ENCODE peak calls at places on chromosome 5, in nine cellular contexts. F, S, D, E, O, X, H, I and A are unnamed samples. For H3K4me1, the result is how much of the 10 kb centered on the place peaks cover.

GRCh38 chr5:154409230-154409840 is 36.5 kb upstream of the SAP30L start:
- DNase-seq in F (no peak), S (no peak), D (no peak), E (no peak), O (no peak), X (no peak), H (no peak), I (no peak), A (no peak)

GRCh38 chr5:5891350-5891749 is 468.9 kb downstream of the ICE1 start:
- DNase-seq in F (no peak), S (no peak), D (no peak), E (no peak), O (no peak), X (no peak), H (no peak), I (no peak), A (no peak)

GRCh38 chr5:178074266-178074952 is 38.9 kb upstream of the N4BP3 start:
- DNase-seq in F (no peak), S (peak), D (no peak), E (no peak), O (no peak), X (no peak), H (no peak), I (no peak), A (no peak)

GRCh38 chr5:102895223-102895622 is 140.1 kb downstream of the PAM start:
- DNase-seq in F (no peak), S (no peak), D (no peak), E (no peak), O (no peak), X (no peak), H (no peak), I (no peak), A (no peak)

GRCh38 chr5:125461641-125462072 is 715.2 kb upstream of the ZNF608 start:
- DNase-seq in F (no peak), S (no peak), D (no peak), E (no peak), O (no peak), X (no peak), H (no peak), I (no peak), A (no peak)

GRCh38 chr5:116510525-116510924 is 64.1 kb downstream of the SEMA6A start:
- DNase-seq in F (no peak), S (no peak), D (no peak), E (no peak), O (no peak), X (no peak), H (no peak), I (no peak), A (no peak)

GRCh38 chr5:28961806-28962205 is 1923.4 kb upstream of the CDH9 start:
- DNase-seq in F (no peak), S (no peak), D (no peak), E (no peak), O (no peak), X (no peak), H (no peak), I (no peak), A (no peak)

GRCh38 chr5:164186550-164186949 is 681.1 kb downstream of the MAT2B start:
- DNase-seq in F (no peak), S (no peak), D (no peak), E (no peak), O (no peak), X (no peak), H (no peak), I (no peak), A (no peak)

GRCh38 chr5:1801061-1801953 is at the start of gene NDUFS6:
- DNase-seq in F (peak), S (peak), D (peak), E (peak), O (peak), X (peak), H (peak), I (peak), A (peak)

GRCh38 chr5:136014049-136014516 is 14.7 kb upstream of the TGFBI start:
- DNase-seq in F (no peak), S (no peak), D (no peak), E (no peak), O (no peak), X (no peak), H (no peak), I (no peak), A (no peak)

GRCh38 chr5:136011427-136012001 is 17.3 kb upstream of the TGFBI start:
- DNase-seq in F (no peak), S (no peak), D (no peak), E (no peak), O (no peak), X (no peak), H (no peak), I (no peak), A (no peak)

GRCh38 chr5:136012041-136012804 is 16.6 kb upstream of the TGFBI start:
- DNase-seq in F (no peak), S (no peak), D (no peak), E (no peak), O (no peak), X (no peak), H (no peak), I (no peak), A (no peak)

GRCh38 chr5:136014976-136015375 is 13.8 kb upstream of the TGFBI start:
- DNase-seq in F (no peak), S (no peak), D (no peak), E (no peak), O (no peak), X (no peak), H (no peak), I (no peak), A (no peak)

DNA sequence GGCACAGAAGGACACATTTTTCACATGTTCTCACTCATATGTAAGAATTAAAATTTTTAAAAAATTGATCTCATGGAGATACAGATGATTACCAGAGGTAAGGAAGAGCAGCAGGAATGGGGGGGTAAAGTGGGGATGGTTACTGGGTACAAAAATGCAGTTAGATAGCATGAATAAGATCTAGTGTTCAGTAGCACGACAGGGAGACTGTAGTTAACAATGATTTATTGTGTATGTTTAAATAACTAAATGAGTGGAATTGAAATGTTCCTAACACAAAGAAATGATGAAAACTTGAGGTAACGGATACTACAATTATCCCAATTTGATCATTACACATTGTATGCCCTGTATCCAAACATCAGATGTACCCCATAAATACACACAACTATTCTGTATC is 15.2 kb upstream of the TGFBI start:
- DNase-seq in F (no peak), S (no peak), D (no peak), E (no peak), O (no peak), X (no peak), H (no peak), I (no peak), A (no peak)
- H3K4me1 ChIP-seq in F (under half), S (under half), D (under half), E (under half), O (under half), X (under half), H (half or more), I (under half), A (half or more)

GRCh38 chr5:172054611-172055153 is 48.2 kb upstream of the FBXW11 start:
- DNase-seq in F (no peak), S (no peak), D (no peak), E (no peak), O (no peak), X (no peak), H (no peak), I (no peak), A (no peak)
- TF ChIP-seq CTCF in F (no peak), S (no peak), D (no peak), E (no peak), O (no peak), X (no peak), H (no peak), I (no peak), A (no peak)

GRCh38 chr5:172642511-172642910 is 1.4 kb downstream of the NEURL1B start:
- DNase-seq in F (no peak), S (no peak), D (no peak), E (no peak), O (no peak), X (no peak), H (no peak), I (no peak), A (no peak)
- H3K4me3 ChIP-seq in F (no peak), S (no peak), D (no peak), E (no peak), O (peak), X (peak), H (peak), I (peak), A (peak)

DNA sequence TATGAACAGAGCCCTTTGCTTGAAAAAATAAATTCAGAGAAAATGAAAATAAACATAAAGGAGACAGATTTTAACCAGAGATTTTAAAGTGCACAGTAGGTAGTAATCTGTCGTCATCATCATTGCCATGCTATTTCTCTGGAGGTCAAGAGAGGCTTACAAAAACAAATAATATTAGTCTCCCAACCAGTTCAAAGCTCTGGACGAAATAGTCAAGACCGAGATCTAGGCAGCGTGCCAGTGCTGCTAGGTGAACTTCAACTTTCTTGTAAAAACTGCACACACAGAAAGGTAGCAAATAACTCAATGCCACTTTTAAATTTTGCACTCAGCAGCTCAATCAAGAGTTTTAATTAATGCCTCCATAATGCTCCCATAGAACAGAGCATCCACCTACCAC is 656.7 kb downstream of the IRX1 start:
- DNase-seq in F (no peak), S (no peak), D (no peak), E (no peak), O (no peak), X (no peak), H (no peak), I (no peak), A (no peak)
- H3K4me1 ChIP-seq in F (under half), S (under half), D (under half), E (under half), O (under half), X (under half), H (under half), I (under half), A (under half)

DNA sequence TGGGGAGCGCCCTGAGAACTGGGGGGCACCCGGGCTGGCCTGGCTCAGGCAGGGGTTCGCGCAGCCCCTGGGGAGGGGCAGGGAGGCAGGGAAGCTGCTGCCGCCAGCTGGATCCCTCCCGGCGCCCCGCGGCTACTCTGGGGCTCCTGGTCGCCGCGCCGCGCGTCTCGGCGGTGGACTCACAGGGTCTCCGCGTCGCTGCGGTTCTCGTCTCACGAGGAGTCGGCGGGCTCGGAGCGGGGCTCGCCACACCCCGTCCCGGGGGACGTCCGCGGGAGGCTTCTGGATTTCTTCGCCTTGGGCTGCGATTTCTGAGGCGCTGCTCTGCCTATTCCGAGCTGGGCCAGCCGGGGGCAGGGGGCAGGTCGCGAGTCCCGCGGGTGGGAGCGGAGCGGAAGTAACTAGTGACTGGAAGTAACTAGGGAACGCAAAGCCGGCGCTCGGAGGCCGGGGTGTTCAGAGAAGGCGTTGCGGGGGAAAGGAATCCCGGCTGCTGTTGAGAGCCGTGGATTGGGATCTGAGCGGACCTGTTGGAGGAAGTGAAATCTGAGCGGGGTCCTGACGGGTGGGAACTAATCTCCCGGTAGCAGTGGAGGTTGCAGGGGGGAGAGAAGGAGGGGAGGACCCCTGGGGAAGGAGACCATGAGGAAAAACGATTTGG is 509 bp downstream of the CYSTM1 start:
- DNase-seq in F (peak), S (peak), D (peak), E (peak), O (peak), X (peak), H (peak), I (peak), A (peak)
- TF ChIP-seq CTCF in F (peak), S (peak), D (no peak), E (no peak), O (peak), X (peak), H (peak), I (no peak), A (peak)